ENCODE peak calls at places on chromosomes 6 and 20, in five cellular contexts. H is astrocyte of the spinal cord, L is upper lobe of left lung, B is spleen, Z is A549. O is an unnamed sample.

GRCh38 chr20:276620-277495 is 13.7 kb downstream of the C20orf96 start:
- DNase-seq in Z (no peak), L (no peak), H (no peak), B (no peak), O (no peak)

GRCh38 chr20:62921119-62921687 is 5.1 kb downstream of the DIDO1 start:
- DNase-seq in B (no peak), Z (peak), L (no peak), H (peak), O (no peak)

GRCh38 chr6:105164418-105164817 is 15.4 kb downstream of the POPDC3 start:
- DNase-seq in B (no peak), L (no peak), Z (no peak), H (peak), O (no peak)

GRCh38 chr20:60240986-60241385 is 282.8 kb downstream of the CDH26 start:
- DNase-seq in B (no peak), L (no peak), Z (no peak), H (no peak), O (no peak)

GRCh38 chr20:49579874-49580817 is 12.2 kb upstream of the PTGIS start:
- DNase-seq in L (no peak), H (peak), Z (no peak), B (peak), O (no peak)

GRCh38 chr6:106181664-106182418 is 95.7 kb downstream of the PRDM1 start:
- DNase-seq in H (peak), L (no peak), B (no peak), Z (no peak), O (no peak)

GRCh38 chr20:19019734-19020364 is 192.6 kb upstream of the SLC24A3 start:
- DNase-seq in Z (no peak), H (no peak), L (no peak), B (no peak), O (no peak)

GRCh38 chr6:28343898-28344677 is 5.7 kb upstream of the ZKSCAN3 start:
- DNase-seq in Z (no peak), B (no peak), L (no peak), H (no peak), O (no peak)

GRCh38 chr20:62624325-62624690 is 18.0 kb upstream of the SLCO4A1 start:
- DNase-seq in H (no peak), L (peak), B (peak), Z (no peak), O (no peak)

GRCh38 chr20:63232235-63233060 is 3.3 kb upstream of the BIRC7 start:
- DNase-seq in Z (peak), H (peak), B (no peak), L (peak), O (no peak)

GRCh38 chr20:23050847-23051627 is 1.6 kb upstream of the THBD start:
- DNase-seq in B (peak), L (peak), Z (no peak), H (peak), O (peak)

GRCh38 chr6:170006524-170007467 is 255.4 kb downstream of the ERMARD start:
- DNase-seq in L (peak), Z (no peak), H (no peak), B (peak), O (no peak)

GRCh38 chr20:43185901-43186300 is 3.8 kb downstream of the PTPRT start:
- DNase-seq in H (no peak), L (no peak), B (no peak), Z (no peak), O (no peak)

GRCh38 chr6:44217332-44218143 is 812 bp downstream of the MYMX start:
- DNase-seq in H (peak), L (peak), Z (no peak), B (no peak), O (no peak)

GRCh38 chr6:3109755-3110154 is 8.8 kb upstream of the BPHL start:
- DNase-seq in L (no peak), Z (no peak), H (no peak), B (no peak), O (no peak)

GRCh38 chr6:168992696-168993185 is 260.9 kb downstream of the THBS2 start:
- DNase-seq in B (no peak), Z (no peak), H (no peak), L (no peak), O (no peak)

GRCh38 chr20:57022306-57022705 is 244.1 kb downstream of the BMP7 start:
- DNase-seq in B (no peak), L (no peak), H (no peak), Z (no peak), O (no peak)

GRCh38 chr6:151690768-151691562 is 116.5 kb upstream of the ESR1 start:
- DNase-seq in B (no peak), Z (no peak), L (no peak), H (no peak), O (no peak)

GRCh38 chr6:27545271-27546046 is 72.6 kb upstream of the ZNF184 start:
- DNase-seq in L (no peak), B (no peak), H (peak), Z (no peak), O (no peak)

GRCh38 chr20:18287546-18287914 is 797 bp upstream of the ZNF133 start:
- DNase-seq in L (peak), Z (no peak), B (peak), H (no peak), O (no peak)

GRCh38 chr6:122798099-122798641 is 9.1 kb downstream of the SMPDL3A start:
- DNase-seq in L (no peak), Z (peak), H (peak), B (no peak), O (no peak)

GRCh38 chr20:53598140-53599038 is 4.8 kb upstream of the ZNF217 start:
- DNase-seq in L (no peak), H (no peak), B (no peak), Z (no peak), O (peak)

GRCh38 chr20:31870703-31871601 is 518 bp downstream of the TTLL9 start:
- DNase-seq in L (no peak), H (no peak), B (no peak), Z (no peak), O (no peak)

GRCh38 chr6:14968056-14968643 is 277.7 kb upstream of the JARID2 start:
- DNase-seq in L (no peak), Z (no peak), H (no peak), B (no peak), O (no peak)

GRCh38 chr6:25446815-25447569 is 167.8 kb downstream of the CARMIL1 start:
- DNase-seq in L (no peak), B (no peak), Z (no peak), H (no peak), O (no peak)

GRCh38 chr20:51573576-51574243 is 31.2 kb upstream of the NFATC2 start:
- DNase-seq in B (no peak), H (no peak), Z (no peak), L (no peak), O (no peak)

GRCh38 chr6:32298632-32299336 is 72.9 kb downstream of the TSBP1 start:
- DNase-seq in Z (peak), B (no peak), H (no peak), L (no peak), O (no peak)

GRCh38 chr20:18983796-18984195 is 170.2 kb downstream of the SCP2D1 start:
- DNase-seq in H (no peak), L (no peak), Z (no peak), B (no peak), O (no peak)

GRCh38 chr6:56771189-56771588 is 128.5 kb upstream of the DST start:
- DNase-seq in H (no peak), Z (no peak), L (no peak), B (no peak), O (no peak)

GRCh38 chr6:25118038-25118437 is 161.1 kb upstream of the CARMIL1 start:
- DNase-seq in H (no peak), B (no peak), L (no peak), Z (no peak), O (no peak)

GRCh38 chr6:105779113-105779512 is 307.0 kb upstream of the PRDM1 start:
- DNase-seq in H (no peak), L (no peak), Z (no peak), B (no peak), O (no peak)

GRCh38 chr6:4780360-4780812 is 4.2 kb downstream of the CDYL start:
- DNase-seq in Z (no peak), L (no peak), H (peak), B (no peak), O (no peak)

GRCh38 chr6:9062581-9062980 is 627.2 kb upstream of the SLC35B3 start:
- DNase-seq in H (no peak), Z (no peak), L (no peak), B (no peak), O (no peak)

GRCh38 chr20:56554869-56555268 is 21.8 kb downstream of the FAM209B start:
- DNase-seq in L (no peak), Z (peak), H (peak), B (no peak), O (no peak)

GRCh38 chr6:16903470-16903869 is 142.2 kb upstream of the ATXN1 start:
- DNase-seq in H (peak), Z (no peak), L (no peak), B (no peak), O (no peak)

GRCh38 chr20:54029176-54029575 is 41.2 kb downstream of the BCAS1 start:
- DNase-seq in Z (no peak), B (no peak), L (no peak), H (no peak), O (no peak)

GRCh38 chr6:169337881-169338445 is 84.3 kb upstream of the THBS2 start:
- DNase-seq in B (no peak), Z (no peak), L (no peak), H (no peak), O (no peak)

DNA sequence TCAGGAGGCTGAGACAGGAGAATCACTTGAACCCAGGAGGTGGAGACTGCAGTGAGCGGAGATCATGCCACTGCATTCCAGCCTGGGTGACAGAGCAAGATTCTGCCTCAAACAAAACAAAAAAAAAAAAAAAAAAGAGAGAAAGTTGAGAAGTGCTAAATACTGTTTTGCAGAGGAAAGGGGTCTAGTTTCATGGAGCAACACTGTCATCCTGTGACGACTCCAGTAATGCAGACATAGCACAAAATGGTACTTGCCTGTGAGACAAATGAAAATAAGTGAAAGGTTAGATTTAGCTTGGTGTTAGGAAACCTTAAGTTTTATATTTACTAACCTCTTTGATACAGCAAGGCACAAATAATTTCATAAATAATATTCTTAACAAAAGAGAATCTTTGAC is 29.7 kb downstream of the CEP162 start:
- DNase-seq in H (peak), Z (no peak), B (no peak), L (no peak), O (no peak)
- TF ChIP-seq CTCF in H (peak), Z (no peak), B (no peak), L (no peak), O (no peak)

DNA sequence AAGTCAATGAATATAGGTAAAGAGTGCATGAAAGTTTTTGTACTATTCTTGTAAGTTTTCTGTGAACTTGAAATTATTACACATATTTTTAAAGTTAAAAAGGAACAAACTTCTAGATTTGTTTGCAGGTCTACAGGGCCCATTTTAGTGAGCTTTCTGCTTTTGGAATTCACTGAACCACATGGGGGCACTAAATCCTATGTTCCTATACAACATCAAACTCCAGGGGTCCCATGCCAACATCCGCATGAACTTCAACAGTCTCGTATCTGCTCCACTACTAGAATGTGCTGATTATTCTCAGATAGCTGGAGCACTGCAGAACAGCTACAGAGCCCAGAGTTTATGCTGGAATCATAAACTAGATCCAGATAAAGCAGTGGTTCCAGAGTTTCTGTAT is 347.9 kb upstream of the SPTLC3 start:
- DNase-seq in L (no peak), Z (no peak), H (no peak), B (no peak), O (no peak)
- TF ChIP-seq CTCF in L (no peak), Z (no peak), H (no peak), B (no peak), O (no peak)

GRCh38 chr6:81753709-81754678 is 1.5 kb upstream of the TENT5A start:
- DNase-seq in L (peak), H (peak), Z (peak), B (peak), O (peak)

GRCh38 chr6:81750660-81751387 is 1.7 kb downstream of the TENT5A start:
- DNase-seq in B (no peak), L (no peak), Z (no peak), H (no peak), O (no peak)

GRCh38 chr6:81752969-81753708 is 658 bp upstream of the TENT5A start:
- DNase-seq in H (peak), L (peak), Z (peak), B (peak), O (peak)

GRCh38 chr6:81751388-81752083 is 945 bp downstream of the TENT5A start:
- DNase-seq in H (peak), Z (peak), B (peak), L (peak), O (no peak)

GRCh38 chr6:81752084-81752968 is at the start of gene TENT5A:
- DNase-seq in L (peak), Z (peak), B (peak), H (peak), O (peak)
- TF ChIP-seq CTCF in L (no peak), Z (no peak), B (peak), H (no peak), O (no peak)

GRCh38 chr20:25987073-25987927 is 290.6 kb upstream of the ZNF337 start:
- DNase-seq in L (peak), Z (peak), H (peak), B (peak), O (no peak)
- TF ChIP-seq CTCF in L (peak), Z (peak), H (peak), B (peak), O (no peak)

GRCh38 chr6:99294786-99295185 is 54.7 kb downstream of the FAXC start:
- DNase-seq in B (no peak), L (no peak), H (no peak), Z (no peak), O (no peak)
- TF ChIP-seq CTCF in B (no peak), L (no peak), H (no peak), Z (no peak), O (no peak)

GRCh38 chr6:150687508-150687907 is 87.8 kb downstream of the PLEKHG1 start:
- DNase-seq in Z (no peak), L (no peak), B (no peak), H (peak), O (no peak)

GRCh38 chr6:150686566-150686965 is 86.9 kb downstream of the PLEKHG1 start:
- DNase-seq in Z (no peak), B (peak), H (no peak), L (peak), O (no peak)

GRCh38 chr6:150684161-150684560 is 84.5 kb downstream of the PLEKHG1 start:
- DNase-seq in B (no peak), L (no peak), H (no peak), Z (no peak), O (no peak)

GRCh38 chr6:150684715-150685459 is 85.2 kb downstream of the PLEKHG1 start:
- DNase-seq in L (no peak), Z (no peak), B (peak), H (no peak), O (no peak)

DNA sequence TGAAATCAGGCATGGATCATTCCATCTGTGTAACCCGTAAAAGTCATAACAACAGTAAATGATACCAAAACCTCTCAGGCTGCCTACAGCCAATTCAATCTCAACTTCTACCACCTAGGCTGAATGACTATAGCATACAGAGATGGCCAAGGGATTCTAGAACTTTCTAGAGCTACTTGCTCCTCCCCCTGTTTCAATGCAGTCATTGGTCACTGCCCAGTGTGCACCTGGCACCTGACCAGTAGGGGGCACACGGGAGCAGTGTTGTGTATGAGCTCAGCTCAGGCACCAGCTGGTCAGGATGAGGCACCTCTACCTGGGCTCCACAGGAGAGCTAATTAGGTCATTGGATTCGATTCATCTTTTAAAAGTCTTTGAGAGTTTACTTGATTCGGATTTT is 86.2 kb downstream of the PLEKHG1 start:
- DNase-seq in B (peak), H (no peak), L (no peak), Z (peak), O (no peak)
- TF ChIP-seq CTCF in B (peak), H (peak), L (peak), Z (no peak), O (peak)

GRCh38 chr6:131811510-131811909 is 3.7 kb downstream of the ENPP1 start:
- DNase-seq in H (no peak), B (no peak), Z (no peak), L (no peak), O (no peak)

GRCh38 chr6:131807321-131807643 is 538 bp upstream of the ENPP1 start:
- DNase-seq in Z (no peak), B (no peak), L (no peak), H (no peak), O (no peak)

GRCh38 chr6:131808460-131809269 is 845 bp downstream of the ENPP1 start:
- DNase-seq in B (no peak), H (no peak), L (no peak), Z (no peak), O (no peak)

GRCh38 chr6:131803007-131803769 is 4.6 kb upstream of the ENPP1 start:
- DNase-seq in L (no peak), Z (no peak), B (no peak), H (no peak), O (no peak)

GRCh38 chr6:131807644-131808459 is at the start of gene ENPP1:
- DNase-seq in Z (peak), L (peak), B (peak), H (peak), O (peak)
- TF ChIP-seq CTCF in Z (peak), L (peak), B (peak), H (peak), O (no peak)

GRCh38 chr6:6509304-6509703 is 79.2 kb upstream of the LY86 start:
- DNase-seq in B (no peak), H (no peak), L (no peak), Z (no peak), O (no peak)

GRCh38 chr6:6503186-6503585 is 85.3 kb upstream of the LY86 start:
- DNase-seq in Z (no peak), H (no peak), L (no peak), B (no peak), O (no peak)

GRCh38 chr6:6508603-6509002 is 79.9 kb upstream of the LY86 start:
- DNase-seq in B (no peak), H (no peak), Z (no peak), L (no peak), O (no peak)

DNA sequence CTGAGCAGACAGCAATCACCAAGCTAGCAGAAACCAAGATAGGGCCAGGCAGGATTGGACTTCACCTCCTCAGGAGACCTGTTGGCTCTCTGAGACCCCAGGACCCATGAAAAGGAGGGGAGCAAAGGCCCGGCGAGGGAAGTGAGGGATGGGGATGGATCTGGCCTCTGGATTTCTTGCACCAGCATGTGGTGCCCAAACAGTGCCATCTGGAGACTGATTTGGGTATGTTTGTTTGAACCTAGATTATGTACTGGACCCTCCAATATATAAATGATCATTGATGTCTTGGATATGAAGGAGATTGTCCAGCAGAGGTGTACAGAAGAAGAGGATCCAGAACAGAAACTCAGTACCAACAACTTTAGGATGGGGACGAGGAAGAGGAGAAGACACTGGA is 83.4 kb upstream of the LY86 start:
- DNase-seq in L (no peak), Z (no peak), B (no peak), H (no peak), O (no peak)
- TF ChIP-seq CTCF in L (no peak), Z (no peak), B (no peak), H (no peak), O (no peak)

GRCh38 chr6:108164537-108164814 is 1.3 kb upstream of the NR2E1 start:
- DNase-seq in H (no peak), L (no peak), B (no peak), Z (no peak), O (no peak)

GRCh38 chr6:108164815-108165706 is 761 bp upstream of the NR2E1 start:
- DNase-seq in L (peak), B (no peak), Z (no peak), H (no peak), O (no peak)

GRCh38 chr6:108167449-108167903 is 1.7 kb downstream of the NR2E1 start:
- DNase-seq in B (no peak), Z (no peak), L (peak), H (no peak), O (no peak)

GRCh38 chr6:108166664-108167448 is 1.0 kb downstream of the NR2E1 start:
- DNase-seq in Z (no peak), B (no peak), L (peak), H (no peak), O (peak)

GRCh38 chr6:108165714-108166663 is at the start of gene NR2E1:
- DNase-seq in Z (no peak), H (peak), L (peak), B (no peak), O (peak)
- TF ChIP-seq CTCF in Z (no peak), H (no peak), L (no peak), B (no peak), O (no peak)

GRCh38 chr20:38731738-38732113 is 7.4 kb downstream of the SLC32A1 start:
- DNase-seq in H (no peak), L (no peak), B (no peak), Z (no peak), O (no peak)
- TF ChIP-seq CTCF in H (no peak), L (no peak), B (peak), Z (peak), O (peak)

O was measured in mesothelial cell of epicardium.